ENCODE peak calls at places on chromosome 11, in six cellular contexts. J is hepatocyte, I is GM23248, A is mesendoderm, M is mesenchymal stem cell, K is PC-9. C is an unnamed sample.

GRCh38 chr11:70505331-70505731 is 107.0 kb downstream of the CTTN start:
- DNase-seq in A (no peak), I (no peak), M (no peak), K (no peak), J (no peak), C (no peak)

GRCh38 chr11:12889243-12889642 is 119.9 kb upstream of the RASSF10 start:
- DNase-seq in K (no peak), I (peak), M (peak), A (no peak), J (peak), C (no peak)

GRCh38 chr11:77101043-77101537 is 1.6 kb upstream of the OMP start:
- DNase-seq in I (peak), M (peak), A (peak), J (no peak), K (no peak), C (peak)

GRCh38 chr11:2789331-2789730 is 89.5 kb upstream of the KCNQ1OT1 start:
- DNase-seq in M (no peak), K (no peak), I (no peak), A (no peak), J (no peak), C (no peak)

GRCh38 chr11:71309181-71309580 is 56.8 kb upstream of the SHANK2 start:
- DNase-seq in A (no peak), I (no peak), M (no peak), K (no peak), J (no peak), C (no peak)

GRCh38 chr11:30282289-30282631 is 40.6 kb upstream of the ARL14EP start:
- DNase-seq in I (no peak), K (no peak), J (no peak), M (no peak), A (no peak), C (no peak)

GRCh38 chr11:76888989-76889388 is 28.3 kb downstream of the ACER3 start:
- DNase-seq in M (no peak), I (no peak), J (peak), A (peak), K (no peak), C (no peak)

GRCh38 chr11:122751298-122752070 is 86.8 kb upstream of the CRTAM start:
- DNase-seq in K (no peak), J (no peak), M (peak), I (peak), A (no peak), C (no peak)

GRCh38 chr11:128039140-128040021 is 548.0 kb downstream of the ETS1 start:
- DNase-seq in M (peak), I (peak), A (no peak), J (no peak), K (peak), C (no peak)

GRCh38 chr11:2655320-2655719 is 44.5 kb downstream of the KCNQ1OT1 start:
- DNase-seq in M (no peak), I (no peak), K (no peak), A (no peak), J (no peak), C (no peak)

GRCh38 chr11:21511835-21512440 is 680.9 kb upstream of the ANO5 start:
- DNase-seq in A (peak), I (peak), K (peak), M (peak), J (peak), C (peak)

GRCh38 chr11:68043349-68044144 is 4.7 kb downstream of the TCIRG1 start:
- DNase-seq in I (peak), J (peak), A (no peak), M (peak), K (peak), C (no peak)

GRCh38 chr11:15710593-15711260 is 596.0 kb downstream of the INSC start:
- DNase-seq in M (no peak), J (no peak), K (no peak), A (peak), I (no peak), C (no peak)

GRCh38 chr11:36265793-36266628 is 23.2 kb downstream of the COMMD9 start:
- DNase-seq in M (peak), J (peak), I (peak), A (peak), K (peak), C (peak)

GRCh38 chr11:59173964-59174663 is 2.2 kb downstream of the DTX4 start:
- DNase-seq in I (peak), A (peak), J (peak), K (peak), M (peak), C (no peak)

GRCh38 chr11:129077191-129077590 is 114.9 kb downstream of the ARHGAP32 start:
- DNase-seq in A (peak), K (peak), M (no peak), J (no peak), I (no peak), C (no peak)

GRCh38 chr11:28833169-28833568 is 725.0 kb downstream of the METTL15 start:
- DNase-seq in A (peak), M (no peak), K (no peak), I (no peak), J (no peak), C (no peak)

GRCh38 chr11:73851046-73851764 is 25.4 kb downstream of the COA4 start:
- DNase-seq in K (no peak), A (no peak), J (no peak), I (no peak), M (no peak), C (peak)

GRCh38 chr11:61270354-61271070 is 24.6 kb downstream of the VWCE start:
- DNase-seq in M (peak), J (no peak), K (no peak), I (peak), A (no peak), C (no peak)

GRCh38 chr11:92225563-92226308 is 1.1 kb downstream of the FAT3 start:
- DNase-seq in J (peak), I (peak), K (peak), A (peak), M (peak), C (no peak)

GRCh38 chr11:128208329-128209220 is 378.8 kb downstream of the ETS1 start:
- DNase-seq in A (no peak), M (peak), I (peak), J (no peak), K (peak), C (no peak)

GRCh38 chr11:1847941-1848639 is 4.8 kb upstream of the LSP1 start:
- DNase-seq in A (no peak), I (peak), K (no peak), J (no peak), M (no peak), C (no peak)

GRCh38 chr11:124198852-124199389 is 15.8 kb downstream of the OR10D3 start:
- DNase-seq in M (no peak), J (no peak), I (no peak), K (no peak), A (no peak), C (no peak)

GRCh38 chr11:128727811-128728431 is 34.0 kb downstream of the FLI1 start:
- DNase-seq in J (no peak), I (no peak), A (no peak), M (no peak), K (no peak), C (no peak)

GRCh38 chr11:12523180-12523924 is 146.0 kb downstream of the PARVA start:
- DNase-seq in I (no peak), A (peak), K (no peak), J (no peak), M (no peak), C (no peak)

GRCh38 chr11:34680918-34681554 is 60.1 kb downstream of the EHF start:
- DNase-seq in J (no peak), I (peak), K (peak), A (peak), M (peak), C (no peak)

GRCh38 chr11:93131709-93132108 is 66.1 kb downstream of the SLC36A4 start:
- DNase-seq in K (no peak), M (no peak), J (no peak), I (no peak), A (peak), C (peak)

GRCh38 chr11:78868563-78868962 is 293.9 kb upstream of the NARS2 start:
- DNase-seq in K (no peak), A (no peak), M (no peak), I (no peak), J (no peak), C (no peak)

GRCh38 chr11:78870655-78871054 is 296.0 kb upstream of the NARS2 start:
- DNase-seq in J (no peak), I (no peak), K (no peak), M (no peak), A (no peak), C (no peak)

DNA sequence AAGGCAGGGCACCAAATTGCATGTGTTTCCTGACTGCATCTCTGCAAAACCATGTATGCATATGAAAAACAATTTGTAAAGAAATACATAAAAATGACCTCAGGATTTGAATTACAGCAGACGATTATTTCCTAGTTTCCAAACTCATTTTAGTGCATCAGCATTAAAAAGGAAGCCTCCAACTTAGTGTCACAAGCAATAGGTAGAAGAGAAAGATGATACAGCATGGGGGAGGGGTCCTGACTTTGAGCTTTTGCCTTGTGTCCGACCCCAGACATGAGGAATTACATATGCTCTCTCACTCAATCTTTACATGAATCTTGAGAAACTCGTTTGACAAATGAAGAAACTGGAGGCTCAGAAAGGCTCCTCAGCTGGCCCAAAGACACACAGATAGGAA is 294.6 kb upstream of the NARS2 start:
- DNase-seq in I (no peak), K (no peak), A (no peak), M (no peak), J (no peak), C (no peak)
- H3K27ac ChIP-seq in I (no peak), K (no peak), A (no peak), M (no peak), J (no peak), C (no peak)

DNA sequence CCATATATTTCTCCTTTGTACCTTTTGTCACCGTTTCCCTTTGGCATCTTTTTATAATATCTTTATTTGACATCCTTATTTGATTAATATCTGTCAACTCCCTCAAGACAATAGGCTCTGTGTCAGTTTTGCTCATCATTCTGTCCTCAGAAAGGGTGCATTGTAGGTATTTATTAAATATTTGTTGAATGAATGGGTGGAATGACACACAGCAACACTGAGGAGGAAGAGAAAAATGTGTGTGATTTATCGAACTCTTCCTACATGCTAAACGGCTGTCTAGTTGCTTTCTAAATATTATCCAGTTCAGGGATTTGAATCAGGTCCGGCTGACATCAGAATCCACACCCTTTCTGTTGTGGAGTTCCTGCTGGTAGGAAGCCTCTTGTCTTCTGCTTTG is 98.2 kb downstream of the NAV2 start:
- DNase-seq in M (no peak), J (no peak), A (no peak), I (peak), K (no peak), C (no peak)
- H3K4me2 ChIP-seq in M (no peak), J (no peak), A (no peak), I (peak), K (no peak), C (no peak)

DNA sequence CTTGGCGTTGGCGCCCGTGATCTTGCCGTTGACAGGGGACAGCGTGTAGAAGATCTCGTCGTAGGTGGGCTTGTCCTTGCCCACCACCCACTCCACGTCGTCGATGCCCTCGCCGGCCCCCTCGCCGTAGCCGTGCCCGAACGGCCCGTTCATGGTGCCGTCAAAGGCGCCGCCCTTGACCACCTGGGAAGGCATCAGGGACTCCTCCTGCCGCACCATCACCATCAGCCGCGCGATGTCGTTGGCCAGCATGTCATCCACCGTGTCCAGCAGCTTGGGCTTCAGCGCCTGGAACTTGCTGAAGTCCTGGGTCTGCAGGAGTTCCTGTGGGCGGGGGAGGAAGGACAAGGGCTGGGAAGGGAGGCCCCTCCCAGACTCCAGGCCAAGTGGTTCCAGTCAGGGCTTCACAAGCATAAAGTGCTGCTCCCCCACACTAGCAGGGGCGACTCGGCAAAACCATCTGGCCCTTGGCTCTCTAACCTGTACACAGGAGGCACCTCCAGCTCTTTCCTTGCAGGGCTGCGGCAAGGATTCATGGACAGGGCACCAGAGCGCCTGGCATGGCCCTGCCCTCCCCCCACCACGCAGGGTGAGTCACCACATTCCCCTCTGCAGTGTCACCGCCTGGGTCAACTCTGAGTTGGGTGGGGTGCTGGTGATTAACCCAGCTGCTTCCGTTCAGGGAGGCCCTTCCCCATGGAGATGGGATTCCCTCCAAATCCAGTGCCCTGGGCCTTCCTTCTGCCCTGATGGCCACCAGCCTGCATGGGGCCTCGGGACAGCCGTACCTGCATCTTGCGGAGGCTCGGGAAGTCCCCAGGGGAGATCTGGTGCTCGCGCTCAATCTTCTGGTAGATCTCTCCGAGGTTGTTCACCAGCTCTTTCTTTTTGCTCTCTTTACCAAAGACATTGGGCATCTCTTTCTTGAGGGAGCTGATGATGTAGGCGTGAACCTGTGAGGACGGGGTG is 10.4 kb upstream of the CDC42BPG start:
- DNase-seq in J (peak), A (peak), M (peak), I (peak), K (peak), C (no peak)
- H3K4me3 ChIP-seq in J (no peak), A (no peak), M (peak), I (peak), K (peak), C (no peak)

GRCh38 chr11:26571861-26572654 is at the start of gene MUC15:
- DNase-seq in A (peak), M (no peak), I (no peak), J (no peak), K (peak), C (no peak)

GRCh38 chr11:26575946-26576345 is 3.9 kb upstream of the MUC15 start:
- DNase-seq in J (no peak), M (no peak), I (no peak), A (no peak), K (no peak), C (no peak)

GRCh38 chr11:26573896-26574295 is 1.8 kb upstream of the MUC15 start:
- DNase-seq in J (no peak), A (no peak), M (no peak), I (no peak), K (no peak), C (no peak)

GRCh38 chr11:26569646-26570045 is 2.4 kb downstream of the MUC15 start:
- DNase-seq in I (no peak), A (no peak), M (no peak), J (no peak), K (no peak), C (no peak)

GRCh38 chr11:26572770-26573402 is 823 bp upstream of the MUC15 start:
- DNase-seq in M (no peak), A (peak), J (no peak), I (no peak), K (peak), C (no peak)
- H3K27ac ChIP-seq in M (no peak), A (no peak), J (no peak), I (no peak), K (no peak), C (no peak)

GRCh38 chr11:695606-696381 is at the start of gene TMEM80:
- DNase-seq in M (peak), J (peak), K (peak), I (peak), A (peak), C (peak)

GRCh38 chr11:698493-699115 is 3.0 kb downstream of the TMEM80 start:
- DNase-seq in M (peak), J (no peak), K (no peak), I (no peak), A (no peak), C (no peak)

GRCh38 chr11:695332-695605 is 247 bp upstream of the DEAF1 start:
- DNase-seq in J (no peak), I (no peak), A (no peak), K (no peak), M (no peak), C (no peak)

GRCh38 chr11:697811-698311 is 2.2 kb downstream of the TMEM80 start:
- DNase-seq in J (no peak), M (peak), K (peak), I (peak), A (no peak), C (peak)

GRCh38 chr11:697028-697491 is 1.4 kb downstream of the TMEM80 start:
- DNase-seq in A (no peak), M (peak), K (no peak), J (peak), I (peak), C (peak)
- H3K4me2 ChIP-seq in A (no peak), M (peak), K (peak), J (peak), I (peak), C (peak)

DNA sequence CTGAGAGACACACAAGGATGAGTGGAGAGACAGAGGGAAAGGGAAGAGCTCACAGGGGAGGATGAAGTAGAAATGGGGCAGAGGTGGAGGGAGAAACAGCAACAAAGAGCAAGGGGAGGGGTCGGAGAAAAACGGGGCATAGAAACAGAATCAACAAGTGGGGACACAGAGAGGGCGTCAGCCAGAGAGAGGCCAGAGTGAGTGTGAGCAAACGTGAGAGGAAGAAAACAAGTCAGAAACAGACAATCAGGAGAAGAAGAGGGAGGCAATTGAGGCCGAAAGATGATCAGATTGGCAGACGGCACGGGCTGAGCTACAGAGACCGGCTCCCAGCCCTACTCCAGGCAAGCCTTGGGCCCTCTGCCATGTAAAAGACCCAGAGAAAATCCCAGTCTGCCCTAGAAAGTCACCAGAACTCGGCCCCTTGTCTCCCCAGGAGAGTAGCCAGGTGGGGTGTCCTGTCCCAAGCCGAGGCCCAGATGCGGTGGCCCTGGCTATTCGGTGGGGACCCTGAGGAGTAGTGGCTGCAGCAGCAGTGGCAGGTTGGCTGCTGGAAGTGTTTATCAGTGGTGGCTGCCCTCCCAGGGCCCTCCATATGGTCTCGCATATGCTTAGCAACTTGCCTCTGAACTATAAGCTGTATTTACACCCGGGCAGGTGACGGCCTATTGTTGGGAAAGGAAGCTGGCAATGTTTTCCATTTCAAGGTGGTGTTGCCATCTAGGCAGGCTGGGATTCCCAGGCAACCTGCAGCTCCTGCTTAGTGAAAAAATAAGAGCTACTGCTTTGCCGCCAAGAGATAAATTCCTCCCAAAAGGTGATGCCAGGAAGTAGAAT is 14.8 kb upstream of the TSPAN18 start:
- DNase-seq in M (no peak), A (peak), J (no peak), I (no peak), K (no peak), C (no peak)
- H3K4me3 ChIP-seq in M (no peak), A (no peak), J (no peak), I (no peak), K (no peak), C (no peak)

GRCh38 chr11:63884191-63884590 is 32.8 kb downstream of the RCOR2 start:
- DNase-seq in J (no peak), K (no peak), A (no peak), I (no peak), M (no peak), C (no peak)
- H3K27ac ChIP-seq in J (peak), K (no peak), A (no peak), I (no peak), M (no peak), C (no peak)

GRCh38 chr11:111301840-111302113 is 3.4 kb downstream of the POU2AF3 start:
- DNase-seq in K (no peak), M (no peak), J (no peak), I (no peak), A (no peak), C (no peak)
- H3K4me2 ChIP-seq in K (no peak), M (no peak), J (no peak), I (no peak), A (no peak), C (no peak)

GRCh38 chr11:65418431-65418680 is 4.2 kb upstream of the NEAT1 start:
- DNase-seq in A (no peak), K (no peak), I (no peak), J (no peak), M (peak), C (no peak)
- H3K4me3 ChIP-seq in A (no peak), K (peak), I (peak), J (no peak), M (peak), C (peak)